ENCODE peak calls at places on chromosomes 3 and 15, in ten cellular contexts. G is WERI-Rb-1; O is iPS DF 6.9; Q is BJ; W is mammary epithelial cell; D is neuronal stem cell; K is CD4-positive, alpha-beta T cell; J is fibroblast of lung; M is astrocyte; V is ovary. E is an unnamed sample. For H3K27me3, the result is how much of the 10 kb centered on the place peaks cover.

GRCh38 chr3:150078983-150079739 is 108.5 kb upstream of the PFN2 start:
- DNase-seq in G (no peak), O (no peak), Q (peak), W (peak), D (no peak), K (no peak), J (peak), M (peak), V (no peak), E (peak)

GRCh38 chr3:11641316-11641682 is 2.4 kb downstream of the VGLL4 start:
- DNase-seq in G (no peak), O (no peak), Q (no peak), W (no peak), D (no peak), K (no peak), J (no peak), M (no peak), V (no peak), E (no peak)

GRCh38 chr3:11651900-11652299 is 8.2 kb upstream of the VGLL4 start:
- DNase-seq in G (no peak), O (no peak), Q (no peak), W (no peak), D (no peak), K (no peak), J (peak), M (no peak), V (no peak), E (no peak)

GRCh38 chr3:12954891-12955650 is 113.7 kb upstream of the RPL32 start:
- DNase-seq in G (no peak), O (no peak), Q (no peak), W (peak), D (no peak), K (no peak), J (peak), M (no peak), V (peak), E (peak)

GRCh38 chr3:152499796-152500385 is 231.2 kb downstream of the MBNL1 start:
- DNase-seq in G (no peak), O (no peak), Q (no peak), W (no peak), D (no peak), K (no peak), J (no peak), M (no peak), V (no peak), E (no peak)

GRCh38 chr3:83092521-83093221 is 1331.2 kb upstream of the GBE1 start:
- DNase-seq in G (no peak), O (no peak), Q (no peak), W (no peak), D (no peak), K (no peak), J (no peak), M (no peak), V (no peak), E (no peak)

GRCh38 chr3:185094691-185095090 is 58.2 kb downstream of the C3orf70 start:
- DNase-seq in G (peak), O (no peak), Q (no peak), W (no peak), D (no peak), K (no peak), J (no peak), M (no peak), V (no peak), E (no peak)

GRCh38 chr3:109532257-109533216 is 195.2 kb upstream of the DPPA4 start:
- DNase-seq in G (peak), O (peak), Q (no peak), W (peak), D (peak), K (peak), J (peak), M (peak), V (no peak), E (no peak)

GRCh38 chr15:85155857-85156256 is 174.2 kb downstream of the PDE8A start:
- DNase-seq in G (no peak), O (no peak), Q (no peak), W (no peak), D (no peak), K (no peak), J (no peak), M (no peak), V (no peak), E (no peak)

GRCh38 chr15:37900286-37901221 is 33.9 kb upstream of the TMCO5A start:
- DNase-seq in G (no peak), O (no peak), Q (no peak), W (peak), D (no peak), K (no peak), J (peak), M (peak), V (no peak), E (no peak)

GRCh38 chr3:134242649-134243637 is 7.7 kb downstream of the RYK start:
- DNase-seq in G (no peak), O (no peak), Q (peak), W (peak), D (no peak), K (no peak), J (peak), M (peak), V (no peak), E (no peak)

GRCh38 chr15:70509282-70510272 is 253.8 kb downstream of the UACA start:
- DNase-seq in G (no peak), O (no peak), Q (no peak), W (no peak), D (no peak), K (no peak), J (no peak), M (no peak), V (no peak), E (no peak)

GRCh38 chr3:110779581-110779980 is 292.0 kb upstream of the NECTIN3 start:
- DNase-seq in G (no peak), O (no peak), Q (no peak), W (no peak), D (no peak), K (no peak), J (no peak), M (no peak), V (no peak), E (no peak)

GRCh38 chr3:193742628-193743027 is 149.6 kb downstream of the OPA1 start:
- DNase-seq in G (no peak), O (no peak), Q (no peak), W (no peak), D (no peak), K (no peak), J (no peak), M (no peak), V (no peak), E (no peak)

DNA sequence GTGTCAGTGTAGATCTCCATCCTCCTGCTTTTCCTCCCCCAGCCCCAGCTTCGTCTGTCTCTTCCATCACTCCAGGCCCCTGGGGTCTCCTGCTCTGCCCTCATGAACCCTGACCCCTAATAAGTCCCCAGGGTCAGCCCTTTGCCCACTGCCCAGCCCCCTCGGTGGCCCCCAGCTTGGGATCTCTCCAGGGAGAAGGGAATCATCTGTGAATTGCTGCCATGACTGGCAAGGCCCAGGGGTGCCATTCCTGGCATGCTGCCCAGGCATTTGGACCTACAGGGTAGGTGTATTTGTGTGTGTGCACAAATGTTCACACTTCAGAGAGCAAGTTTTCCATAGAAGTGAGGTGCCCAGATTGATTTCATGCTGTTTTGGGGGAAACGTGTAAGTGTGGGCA is 5.9 kb upstream of the TBC1D21 start:
- DNase-seq in G (no peak), O (no peak), Q (no peak), W (no peak), D (no peak), K (no peak), J (no peak), M (no peak), V (peak), E (no peak)
- H3K27me3 ChIP-seq in G (under half), O (under half), Q (under half), W (under half), D (under half), K (under half), J (under half), M (under half), V (under half), E (under half)

DNA sequence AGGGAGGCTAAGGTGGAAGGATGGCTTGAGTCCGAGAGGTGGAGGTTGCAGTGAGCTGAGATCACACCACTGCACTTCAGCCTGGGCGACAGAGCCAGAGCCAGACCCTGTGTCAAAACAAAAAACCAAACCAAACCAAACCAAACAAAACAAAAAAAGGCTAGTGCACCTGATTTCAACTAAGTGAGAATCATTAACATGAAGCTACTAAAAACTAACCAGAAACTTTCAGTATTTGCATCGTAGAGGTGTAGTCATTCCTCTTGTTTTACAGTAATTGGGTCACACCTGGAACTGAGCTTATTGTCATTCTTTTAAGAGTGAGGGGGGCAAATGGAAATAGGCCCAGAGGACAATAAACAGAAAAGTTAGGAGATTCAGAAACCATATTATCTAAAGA is 58.5 kb downstream of the ST6GAL1 start:
- DNase-seq in G (no peak), O (no peak), Q (no peak), W (no peak), D (no peak), K (no peak), J (no peak), M (no peak), V (no peak), E (no peak)
- H3K27me3 ChIP-seq in G (under half), O (under half), Q (under half), W (under half), D (under half), K (under half), J (under half), M (under half), V (under half), E (under half)

GRCh38 chr15:42011074-42011473 is 9.8 kb downstream of the PLA2G4E start:
- DNase-seq in G (no peak), O (no peak), Q (no peak), W (no peak), D (no peak), K (no peak), J (no peak), M (no peak), V (no peak), E (no peak)

GRCh38 chr15:42012937-42013482 is 7.8 kb downstream of the PLA2G4E start:
- DNase-seq in G (no peak), O (no peak), Q (no peak), W (no peak), D (no peak), K (no peak), J (no peak), M (no peak), V (no peak), E (peak)

GRCh38 chr15:42010434-42010833 is 10.4 kb downstream of the PLA2G4E start:
- DNase-seq in G (no peak), O (no peak), Q (no peak), W (peak), D (no peak), K (no peak), J (peak), M (no peak), V (no peak), E (no peak)

GRCh38 chr15:42014406-42014805 is 6.4 kb downstream of the PLA2G4E start:
- DNase-seq in G (no peak), O (no peak), Q (no peak), W (no peak), D (no peak), K (no peak), J (no peak), M (no peak), V (no peak), E (no peak)

DNA sequence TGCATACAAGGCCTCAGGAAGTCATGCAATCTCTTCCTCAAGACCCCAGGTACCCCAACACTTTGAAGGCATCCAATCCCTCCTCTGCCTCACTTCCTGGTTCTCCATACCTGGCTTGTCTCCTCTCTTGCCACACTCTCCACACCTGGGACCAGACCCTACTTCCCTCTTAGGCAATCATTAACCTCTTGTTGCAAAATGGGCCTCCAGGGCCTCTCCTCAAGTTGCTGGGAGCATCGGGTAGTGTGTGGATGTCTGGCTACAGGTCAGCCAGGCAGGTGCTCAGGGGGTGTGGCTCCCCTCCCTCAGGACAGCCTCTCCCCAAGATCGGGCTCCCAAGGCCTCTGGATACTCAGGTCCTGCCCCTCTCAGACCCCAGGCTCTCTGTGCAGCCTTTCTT is 8.6 kb downstream of the PLA2G4E start:
- DNase-seq in G (no peak), O (no peak), Q (no peak), W (no peak), D (no peak), K (no peak), J (no peak), M (no peak), V (no peak), E (peak)
- H3K27me3 ChIP-seq in G (under half), O (under half), Q (under half), W (under half), D (under half), K (under half), J (under half), M (under half), V (under half), E (under half)

DNA sequence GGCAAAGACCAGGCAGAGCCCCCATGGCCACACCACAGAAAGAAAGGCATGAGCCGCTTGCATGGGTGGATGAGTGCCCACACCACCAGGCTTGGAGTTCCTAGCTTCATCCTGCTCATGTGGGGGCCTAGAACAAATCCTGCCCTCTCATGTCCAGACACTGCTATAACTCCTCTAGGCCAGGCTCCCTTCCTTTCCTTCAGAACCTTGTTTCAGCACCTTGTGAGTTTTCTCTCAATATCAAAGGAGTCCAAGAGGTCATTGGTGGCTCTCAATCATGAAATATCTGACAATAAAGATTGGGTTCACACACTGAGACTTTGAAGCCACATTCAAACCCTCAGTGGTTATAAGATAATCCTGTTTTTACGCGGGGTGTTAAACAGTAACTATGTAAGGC is 12.7 kb downstream of the SLC6A20 start:
- DNase-seq in G (no peak), O (no peak), Q (no peak), W (no peak), D (no peak), K (no peak), J (no peak), M (no peak), V (no peak), E (no peak)
- H3K27me3 ChIP-seq in G (under half), O (under half), Q (under half), W (under half), D (under half), K (under half), J (under half), M (under half), V (under half), E (under half)

GRCh38 chr15:79283252-79284048 is 928 bp downstream of the ANKRD34C start:
- DNase-seq in G (no peak), O (peak), Q (no peak), W (peak), D (peak), K (peak), J (peak), M (peak), V (peak), E (peak)
- H3K27me3 ChIP-seq in G (under half), O (under half), Q (under half), W (under half), D (under half), K (half or more), J (under half), M (under half), V (under half), E (under half)

GRCh38 chr3:143276592-143276991 is 157.0 kb downstream of the CHST2 start:
- DNase-seq in G (no peak), O (no peak), Q (no peak), W (no peak), D (no peak), K (no peak), J (no peak), M (no peak), V (no peak), E (no peak)

GRCh38 chr3:143269741-143270140 is 150.2 kb downstream of the CHST2 start:
- DNase-seq in G (no peak), O (no peak), Q (no peak), W (no peak), D (no peak), K (no peak), J (no peak), M (no peak), V (no peak), E (no peak)

GRCh38 chr3:143277531-143277930 is 158.0 kb downstream of the CHST2 start:
- DNase-seq in G (no peak), O (no peak), Q (no peak), W (no peak), D (no peak), K (no peak), J (no peak), M (no peak), V (no peak), E (no peak)

DNA sequence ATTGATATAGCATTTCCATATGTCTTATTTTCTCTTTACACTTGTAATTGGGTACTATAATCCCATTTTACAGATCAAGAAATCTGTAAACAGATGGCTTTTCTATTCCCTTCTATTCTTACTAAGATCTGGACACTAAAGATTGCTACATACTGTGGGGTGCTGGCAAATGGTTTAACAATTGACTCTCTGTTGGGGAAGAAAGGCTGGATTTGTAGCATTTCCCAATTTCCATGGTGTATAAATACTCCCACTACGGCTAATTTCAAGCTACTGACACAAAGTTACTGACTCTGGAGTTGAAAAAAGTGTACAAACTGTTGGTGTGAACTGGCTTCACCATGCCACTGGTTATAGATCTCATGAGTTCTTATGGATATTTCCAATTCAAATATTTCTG is 154.7 kb downstream of the CHST2 start:
- DNase-seq in G (no peak), O (no peak), Q (no peak), W (no peak), D (no peak), K (no peak), J (no peak), M (no peak), V (no peak), E (no peak)
- H3K27me3 ChIP-seq in G (under half), O (under half), Q (under half), W (under half), D (under half), K (under half), J (under half), M (under half), V (under half), E (under half)

GRCh38 chr3:158100681-158101080 is 5.5 kb downstream of the SHOX2 start:
- DNase-seq in G (no peak), O (no peak), Q (no peak), W (no peak), D (no peak), K (no peak), J (no peak), M (no peak), V (no peak), E (no peak)
- H3K27me3 ChIP-seq in G (under half), O (half or more), Q (under half), W (half or more), D (half or more), K (half or more), J (half or more), M (half or more), V (under half), E (under half)

GRCh38 chr3:128472462-128473179 is 5.9 kb upstream of the DNAJB8 start:
- DNase-seq in G (no peak), O (no peak), Q (no peak), W (no peak), D (no peak), K (no peak), J (no peak), M (no peak), V (no peak), E (no peak)
- H3K27me3 ChIP-seq in G (under half), O (half or more), Q (under half), W (under half), D (under half), K (under half), J (under half), M (half or more), V (under half), E (under half)

GRCh38 chr3:71454513-71455423 is 128.8 kb downstream of the FOXP1 start:
- DNase-seq in G (no peak), O (no peak), Q (no peak), W (no peak), D (no peak), K (no peak), J (no peak), M (no peak), V (no peak), E (no peak)
- H3K27me3 ChIP-seq in G (under half), O (under half), Q (under half), W (under half), D (under half), K (under half), J (under half), M (under half), V (under half), E (under half)

E was measured in aorta.